ENCODE peak calls at places on chromosome 20, in ten cellular contexts. I is endothelial cell; J is osteocyte; P is renal cortical epithelial cell; Q is HCEC 1CT; Z is RWPE1; M is pancreas; R is activated CD4-positive, alpha-beta T cell treated with anti-CD3 and anti-CD28 coated beads, Interleukin-2, amount 50 U/mL, for 48 hours; Y is EL; O is T-helper 1 cell. U is an unnamed sample.

GRCh38 chr20:23362392-23363256 is 642 bp downstream of the GZF1 start:
- DNase-seq in M (no peak), J (no peak), Y (peak; percentile 37), Z (no peak), Q (peak; percentile 22), P (no peak), I (peak; percentile 48), O (peak; percentile 27), R (peak; percentile 18), U (no peak)

GRCh38 chr20:10594286-10594868 is 79.4 kb downstream of the JAG1 start:
- DNase-seq in Y (no peak), Q (no peak), M (no peak), R (no peak), P (no peak), Z (no peak), O (no peak), I (no peak), J (no peak), U (no peak)

GRCh38 chr20:62891111-62891510 is 29.5 kb upstream of the TCFL5 start:
- DNase-seq in J (no peak), P (no peak), M (no peak), I (no peak), Z (no peak), Q (no peak), Y (no peak), O (peak; percentile 68), R (no peak), U (no peak)

GRCh38 chr20:40880063-40880715 is 148.4 kb upstream of the TOP1 start:
- DNase-seq in I (no peak), Q (no peak), Y (no peak), J (no peak), O (peak; percentile 4), Z (no peak), R (no peak), M (no peak), P (no peak), U (no peak)

GRCh38 chr20:6614836-6615235 is 152.7 kb upstream of the BMP2 start:
- DNase-seq in J (no peak), Q (no peak), Y (no peak), M (no peak), O (no peak), Z (no peak), R (no peak), P (no peak), I (no peak), U (no peak)

GRCh38 chr20:3307078-3307477 is 68.1 kb upstream of the SLC4A11 start:
- DNase-seq in M (no peak), Q (no peak), P (no peak), Y (no peak), O (no peak), J (no peak), I (no peak), R (no peak), Z (no peak), U (no peak)

GRCh38 chr20:10790013-10790412 is 116.2 kb upstream of the JAG1 start:
- DNase-seq in I (no peak), R (no peak), Z (peak; percentile 44), J (no peak), Q (no peak), P (peak; percentile 82), Y (no peak), O (no peak), M (peak; percentile 20), U (no peak)

GRCh38 chr20:23068283-23068682 is 17.8 kb downstream of the CD93 start:
- DNase-seq in Q (no peak), Z (no peak), I (no peak), J (no peak), O (no peak), Y (no peak), R (no peak), P (no peak), M (no peak), U (no peak)

GRCh38 chr20:7094438-7094997 is 327.0 kb downstream of the BMP2 start:
- DNase-seq in R (peak; percentile 6), J (no peak), Q (peak; percentile 0), P (peak; percentile 62), Y (peak; percentile 1), M (peak; percentile 28), O (no peak), I (peak; percentile 68), Z (peak; percentile 62), U (peak; percentile 47)

GRCh38 chr20:51156796-51157119 is 133.9 kb upstream of the KCNG1 start:
- DNase-seq in M (no peak), Y (no peak), Z (no peak), J (no peak), Q (no peak), R (no peak), O (no peak), P (no peak), I (no peak), U (no peak)

GRCh38 chr20:16732506-16733152 is 2.8 kb downstream of the SNRPB2 start:
- DNase-seq in Q (no peak), P (no peak), R (no peak), J (no peak), Z (no peak), Y (no peak), O (peak; percentile 73), I (no peak), M (no peak), U (no peak)

GRCh38 chr20:36808317-36809257 is 35.0 kb upstream of the DSN1 start:
- DNase-seq in R (peak; percentile 89), Z (peak; percentile 88), I (peak; percentile 78), Q (peak; percentile 95), O (peak; percentile 62), M (peak; percentile 53), P (peak; percentile 93), Y (peak; percentile 99), J (no peak), U (peak; percentile 68)

GRCh38 chr20:49585585-49586245 is 17.8 kb upstream of the PTGIS start:
- DNase-seq in P (no peak), M (no peak), J (no peak), O (no peak), Z (no peak), Q (no peak), R (no peak), I (no peak), Y (peak; percentile 25), U (no peak)

GRCh38 chr20:39264506-39265172 is 302.5 kb downstream of the DHX35 start:
- DNase-seq in O (peak; percentile 25), P (peak; percentile 68), I (peak; percentile 73), J (no peak), Q (peak; percentile 68), R (peak; percentile 46), M (peak; percentile 65), Z (peak; percentile 97), Y (peak; percentile 74), U (peak; percentile 71)